ENCODE peak calls at places on chromosome 10, in nine cellular contexts. S is body of pancreas, U is gastrocnemius medialis, G is heart left ventricle, B is right lobe of liver, C is GM12878, P is upper lobe of left lung, X is A549, T is HCT116. E is an unnamed sample. For H3K4me1, the result is how much of the 10 kb centered on the place peaks cover.

GRCh38 chr10:99906470-99906869 is 103.3 kb downstream of the DNMBP start:
- ATAC-seq in B (no peak), T (peak), G (peak), X (peak), C (no peak), S (no peak), P (peak), U (peak), E (peak)

GRCh38 chr10:80468002-80468401 is 13.9 kb downstream of the TSPAN14 start:
- ATAC-seq in T (no peak), X (peak), G (peak), C (no peak), U (peak), S (no peak), B (peak), P (peak), E (peak)

GRCh38 chr10:106588019-106588418 is 576.5 kb downstream of the SORCS1 start:
- ATAC-seq in P (no peak), C (no peak), S (no peak), G (no peak), B (no peak), U (no peak), T (no peak), X (no peak), E (no peak)

GRCh38 chr10:110147961-110148360 is 59.4 kb upstream of the MXI1 start:
- ATAC-seq in B (no peak), G (no peak), U (no peak), T (peak), C (no peak), P (no peak), X (no peak), S (no peak), E (no peak)

GRCh38 chr10:77409697-77410471 is 227.7 kb downstream of the KCNMA1 start:
- ATAC-seq in C (no peak), S (peak), U (no peak), X (no peak), B (peak), T (no peak), P (no peak), G (no peak), E (no peak)

GRCh38 chr10:92490387-92490786 is 83.5 kb downstream of the IDE start:
- ATAC-seq in G (no peak), S (no peak), B (no peak), U (no peak), P (no peak), C (no peak), X (no peak), T (no peak), E (no peak)

GRCh38 chr10:92573091-92573797 is 649 bp downstream of the IDE start:
- ATAC-seq in T (peak), G (peak), X (peak), P (peak), S (peak), C (peak), U (peak), B (peak), E (peak)

GRCh38 chr10:124174071-124174566 is 80.7 kb upstream of the CHST15 start:
- ATAC-seq in B (no peak), U (no peak), T (peak), X (no peak), P (no peak), G (no peak), S (no peak), C (no peak), E (peak)

GRCh38 chr10:61974611-61975010 is 73.1 kb downstream of the ARID5B start:
- ATAC-seq in P (no peak), X (no peak), T (no peak), B (no peak), S (no peak), U (no peak), G (peak), C (peak), E (peak)

GRCh38 chr10:119333146-119333792 is 125.9 kb downstream of the GRK5 start:
- ATAC-seq in G (no peak), S (no peak), X (peak), T (peak), U (no peak), B (no peak), C (no peak), P (no peak), E (no peak)

GRCh38 chr10:86706401-86706841 is 38.1 kb downstream of the LDB3 start:
- ATAC-seq in B (no peak), T (no peak), U (no peak), G (no peak), P (no peak), S (no peak), C (no peak), X (no peak), E (no peak)

DNA sequence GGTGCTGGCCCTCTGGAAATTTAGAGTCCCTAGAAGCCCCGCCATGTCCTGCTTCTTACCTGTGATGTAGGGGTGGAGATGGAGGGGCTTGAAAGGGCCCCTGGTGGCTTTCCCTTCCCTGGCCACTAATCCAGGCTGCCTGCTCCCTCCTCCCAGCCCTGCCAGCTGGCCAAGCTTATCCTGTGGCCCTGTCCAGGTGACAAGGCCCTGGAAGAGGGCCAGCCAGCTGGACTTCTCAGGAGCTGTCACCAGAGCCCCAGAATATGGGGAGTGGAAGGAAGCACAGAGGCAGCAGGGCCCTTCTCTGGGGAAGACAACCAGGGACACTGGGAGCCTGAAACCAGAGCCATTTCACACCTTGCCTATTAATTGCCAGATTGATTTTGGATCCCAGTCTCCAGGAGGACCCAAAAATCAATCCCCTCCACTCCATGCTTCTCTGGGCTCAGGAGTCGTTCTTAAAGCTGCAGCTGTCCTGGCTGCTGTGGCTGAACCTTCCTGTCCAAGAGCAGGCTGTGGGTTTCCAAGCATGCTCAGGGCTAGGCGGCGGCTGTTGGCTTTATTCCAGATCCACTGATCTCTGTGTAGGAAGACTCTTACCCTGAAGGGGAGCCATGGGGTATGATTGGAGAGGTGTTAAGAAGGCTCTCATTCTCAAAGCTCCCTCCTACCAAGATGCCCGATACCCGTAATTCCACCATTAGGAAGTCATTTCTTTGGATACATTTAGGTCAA is 52.6 kb upstream of the PCBD1 start:
- ATAC-seq in G (peak), S (peak), P (no peak), B (peak), X (no peak), C (no peak), U (peak), T (peak), E (no peak)
- H3K4me1 ChIP-seq in G (under half), S (under half), P (under half), B (under half), X (under half), C (under half), U (under half), T (under half), E (under half)

DNA sequence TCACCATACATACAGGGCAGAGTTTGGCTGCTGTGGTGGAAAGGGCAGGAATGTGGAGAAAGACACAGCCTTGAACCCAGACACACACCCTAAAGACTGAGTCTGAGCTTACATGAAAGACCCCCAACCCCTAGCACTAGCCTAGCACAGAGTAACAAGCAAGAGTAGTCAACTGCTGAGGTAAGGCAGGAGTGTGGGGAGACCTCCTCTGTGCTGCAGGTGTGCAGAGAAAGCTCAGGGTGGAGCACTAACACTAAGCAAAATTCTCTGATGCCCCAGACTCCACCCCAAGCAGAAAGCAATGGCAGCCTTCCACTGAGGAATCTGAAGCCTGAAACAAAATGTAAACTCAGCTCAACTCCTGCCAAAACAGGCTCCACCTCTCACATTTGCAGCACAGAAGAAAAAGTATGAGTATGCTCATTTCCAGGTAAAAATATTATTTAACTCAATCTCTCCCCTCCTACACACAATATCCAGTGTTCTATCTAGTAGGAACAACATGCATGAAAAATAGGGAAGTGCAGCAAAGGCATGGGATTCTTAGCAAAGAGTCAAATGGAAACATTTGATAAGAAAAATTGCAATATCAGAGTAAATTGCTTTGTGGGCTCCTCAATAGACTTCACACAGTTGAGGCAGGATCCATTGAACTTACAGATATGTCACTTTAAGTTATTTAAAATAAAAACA is 151.1 kb downstream of the ANK3 start:
- ATAC-seq in S (peak), X (peak), P (peak), B (peak), C (peak), G (peak), U (no peak), T (peak), E (no peak)
- TF ChIP-seq POLR2A in S (no peak), X (no peak), P (no peak), B (no peak), C (no peak), G (no peak), U (no peak), T (no peak), E (no peak)

GRCh38 chr10:89665302-89665701 is 20.3 kb upstream of the PANK1 start:
- ATAC-seq in B (no peak), P (no peak), X (no peak), T (no peak), S (no peak), C (no peak), G (no peak), U (no peak), E (no peak)

GRCh38 chr10:89666138-89666537 is 21.1 kb upstream of the PANK1 start:
- ATAC-seq in T (no peak), P (no peak), S (no peak), C (no peak), B (no peak), G (no peak), U (no peak), X (no peak), E (no peak)

GRCh38 chr10:89668391-89669180 is 23.5 kb upstream of the PANK1 start:
- ATAC-seq in X (no peak), G (no peak), P (no peak), C (no peak), S (no peak), T (no peak), U (no peak), B (no peak), E (no peak)

GRCh38 chr10:89670926-89671325 is 25.9 kb upstream of the PANK1 start:
- ATAC-seq in G (no peak), T (no peak), P (no peak), B (no peak), C (no peak), X (no peak), U (peak), S (no peak), E (no peak)

GRCh38 chr10:89669985-89670384 is 24.9 kb upstream of the PANK1 start:
- ATAC-seq in S (no peak), X (no peak), C (no peak), B (no peak), T (no peak), P (no peak), G (no peak), U (no peak), E (no peak)
- H3K27ac ChIP-seq in S (no peak), X (no peak), C (no peak), B (no peak), T (no peak), P (no peak), G (no peak), U (no peak), E (no peak)

GRCh38 chr10:102114861-102115618 is 5.1 kb downstream of the LDB1 start:
- ATAC-seq in C (peak), X (peak), B (peak), T (peak), U (peak), G (peak), S (peak), P (peak), E (peak)

GRCh38 chr10:102113956-102114857 is 6.0 kb downstream of the LDB1 start:
- ATAC-seq in X (peak), P (peak), T (peak), S (peak), G (no peak), U (no peak), B (peak), C (peak), E (no peak)

GRCh38 chr10:102111276-102111675 is 8.9 kb downstream of the LDB1 start:
- ATAC-seq in G (no peak), T (no peak), C (no peak), P (no peak), X (no peak), U (no peak), B (no peak), S (no peak), E (no peak)

GRCh38 chr10:102112210-102112817 is 7.9 kb downstream of the LDB1 start:
- ATAC-seq in T (no peak), G (no peak), X (no peak), P (no peak), U (no peak), B (no peak), C (no peak), S (no peak), E (no peak)

GRCh38 chr10:102113261-102113955 is 6.8 kb downstream of the LDB1 start:
- ATAC-seq in B (no peak), G (no peak), X (no peak), T (no peak), C (no peak), U (no peak), S (no peak), P (no peak), E (no peak)
- H3K4me1 ChIP-seq in B (under half), G (half or more), X (half or more), T (half or more), C (under half), U (half or more), S (half or more), P (half or more), E (under half)

DNA sequence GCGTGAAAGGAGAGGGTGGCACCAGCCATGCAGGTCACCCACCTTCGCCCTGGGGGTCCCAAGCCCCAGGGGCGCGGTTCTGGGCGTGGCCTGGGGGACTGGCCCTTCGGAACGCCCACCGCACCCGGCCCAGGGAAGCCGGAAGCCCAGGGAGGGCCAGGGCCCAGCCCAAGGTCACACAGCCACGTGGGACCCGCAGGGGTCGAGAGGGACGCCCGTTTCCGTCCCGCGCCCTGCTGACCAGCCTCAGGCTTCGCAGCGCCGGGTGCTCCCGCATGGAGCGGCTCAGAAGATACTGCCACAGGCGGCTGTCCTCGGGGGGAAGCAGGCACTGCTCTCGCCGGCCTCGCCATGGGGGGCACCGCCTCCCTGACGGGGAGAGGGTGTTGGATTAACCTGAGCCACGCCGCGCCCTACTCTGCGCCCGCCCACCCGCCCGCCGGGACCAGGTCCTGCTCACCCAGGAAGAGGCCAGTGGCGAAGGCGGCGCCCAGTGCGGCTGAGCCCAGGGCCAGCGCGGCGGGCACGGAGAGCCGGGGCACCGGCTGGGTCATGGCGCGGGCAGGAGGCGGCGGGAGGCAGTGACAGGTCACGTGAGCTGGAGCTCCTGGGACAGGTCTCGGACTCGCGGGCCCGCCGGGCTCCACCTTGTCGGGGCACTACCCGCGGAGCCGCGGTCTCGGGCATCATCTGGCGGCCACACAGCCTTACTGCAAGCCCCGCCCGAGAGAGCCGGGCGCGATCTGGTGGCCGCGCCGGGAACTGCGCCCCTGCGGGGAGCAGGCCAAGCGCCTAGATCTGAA is at the start of gene COMTD1:
- ATAC-seq in G (peak), U (peak), P (peak), S (peak), T (peak), B (peak), C (peak), X (peak), E (peak)
- TF ChIP-seq POLR2A in G (peak), U (peak), P (peak), S (no peak), T (no peak), B (no peak), C (peak), X (no peak), E (no peak)

GRCh38 chr10:10716972-10717371 is 300.7 kb upstream of the CELF2 start:
- ATAC-seq in T (no peak), B (no peak), P (no peak), S (no peak), U (no peak), G (no peak), C (no peak), X (no peak), E (no peak)

GRCh38 chr10:10714327-10714726 is 303.3 kb upstream of the CELF2 start:
- ATAC-seq in P (no peak), X (no peak), C (no peak), B (no peak), S (no peak), U (no peak), T (no peak), G (no peak), E (no peak)
- H3K27ac ChIP-seq in P (no peak), X (no peak), C (no peak), B (no peak), S (no peak), U (no peak), T (no peak), G (no peak), E (no peak)

GRCh38 chr10:32329061-32329460 is 17.9 kb downstream of the EPC1 start:
- ATAC-seq in S (no peak), P (no peak), G (peak), B (no peak), C (no peak), X (no peak), U (no peak), T (no peak), E (no peak)
- H3K4me1 ChIP-seq in S (half or more), P (half or more), G (half or more), B (under half), C (under half), X (under half), U (half or more), T (under half), E (half or more)

GRCh38 chr10:46104071-46104585 is 58.1 kb upstream of the MSMB start:
- ATAC-seq in S (no peak), U (no peak), T (no peak), P (no peak), C (no peak), G (no peak), B (no peak), X (no peak), E (no peak)

GRCh38 chr10:46106410-46107255 is 60.6 kb upstream of the MSMB start:
- ATAC-seq in S (peak), X (peak), C (peak), G (peak), U (peak), T (peak), P (peak), B (peak), E (peak)
- TF ChIP-seq POLR2A in S (no peak), X (peak), C (no peak), G (no peak), U (no peak), T (peak), P (no peak), B (no peak), E (no peak)

E was measured in gastroesophageal sphincter.